ENCODE peak calls at places on chromosomes 1 and 21, in seven cellular contexts. P is Peyer's patch; H is heart left ventricle; Y is breast epithelium; A is CD8-positive, alpha-beta memory T cell; F is sigmoid colon; G is AG09309. M is an unnamed sample.

GRCh38 chr1:147545133-147545532 is 3.8 kb downstream of the BCL9 start:
- DNase-seq in Y (no peak), P (peak), F (no peak), H (no peak), G (peak), A (peak), M (peak)

GRCh38 chr1:1232801-1233566 is 947 bp downstream of the B3GALT6 start:
- DNase-seq in A (no peak), P (no peak), F (no peak), Y (no peak), G (no peak), H (no peak), M (no peak)

GRCh38 chr1:24643362-24644346 is 552 bp downstream of the SRRM1 start:
- DNase-seq in G (no peak), H (peak), A (no peak), P (no peak), F (no peak), Y (no peak), M (peak)

GRCh38 chr1:53107570-53108322 is 34.7 kb downstream of the SLC1A7 start:
- DNase-seq in F (no peak), P (no peak), G (peak), Y (no peak), A (no peak), H (no peak), M (peak)

GRCh38 chr1:66271216-66271903 is 262.6 kb upstream of the SGIP1 start:
- DNase-seq in A (no peak), G (peak), F (peak), Y (no peak), H (peak), P (peak), M (peak)

GRCh38 chr21:25298512-25299491 is 308.5 kb downstream of the MRPL39 start:
- DNase-seq in A (no peak), H (no peak), F (no peak), Y (no peak), P (no peak), G (no peak), M (no peak)

GRCh38 chr1:147726161-147726560 is 34.2 kb downstream of the GJA5 start:
- DNase-seq in G (no peak), H (no peak), A (no peak), P (no peak), F (no peak), Y (no peak), M (no peak)

GRCh38 chr1:57957576-57957975 is 533.7 kb upstream of the DAB1 start:
- DNase-seq in A (no peak), P (no peak), F (no peak), Y (no peak), G (no peak), H (no peak), M (no peak)

GRCh38 chr1:224378855-224379631 is 22.4 kb downstream of the CNIH4 start:
- DNase-seq in H (no peak), G (no peak), F (no peak), P (no peak), A (no peak), Y (no peak), M (no peak)

GRCh38 chr1:47644216-47644581 is 206.4 kb downstream of the FOXD2 start:
- DNase-seq in H (no peak), G (no peak), Y (no peak), P (no peak), F (peak), A (no peak), M (peak)

GRCh38 chr1:224256642-224257041 is 73.3 kb downstream of the NVL start:
- DNase-seq in Y (no peak), A (no peak), F (no peak), G (no peak), P (no peak), H (no peak), M (no peak)

GRCh38 chr1:20115916-20116315 is 3.4 kb downstream of the PLA2G2D start:
- DNase-seq in G (no peak), A (no peak), H (no peak), F (peak), P (no peak), Y (no peak), M (no peak)

GRCh38 chr1:160625725-160626498 is 20.9 kb downstream of the SLAMF1 start:
- DNase-seq in P (no peak), F (no peak), G (no peak), H (no peak), Y (no peak), A (no peak), M (no peak)

GRCh38 chr1:208179303-208179702 is 64.9 kb downstream of the PLXNA2 start:
- DNase-seq in P (no peak), G (no peak), H (no peak), Y (no peak), A (no peak), F (no peak), M (no peak)

GRCh38 chr1:94773931-94774422 is 46.2 kb upstream of the SLC44A3 start:
- DNase-seq in Y (no peak), P (no peak), A (no peak), H (no peak), G (no peak), F (no peak), M (no peak)

GRCh38 chr21:43193088-43193650 is 24.4 kb downstream of the CRYAA start:
- DNase-seq in G (no peak), A (no peak), P (no peak), F (no peak), Y (no peak), H (no peak), M (no peak)

GRCh38 chr21:15559612-15560011 is 170.2 kb upstream of the USP25 start:
- DNase-seq in F (no peak), Y (no peak), H (no peak), A (no peak), P (no peak), G (no peak), M (no peak)

GRCh38 chr1:119815361-119815760 is 4.1 kb upstream of the REG4 start:
- DNase-seq in P (no peak), Y (no peak), G (no peak), A (no peak), H (no peak), F (no peak), M (no peak)

GRCh38 chr1:29811727-29812396 is 575.5 kb downstream of the PTPRU start:
- DNase-seq in A (no peak), H (no peak), P (no peak), F (no peak), G (no peak), Y (no peak), M (no peak)

GRCh38 chr1:208201241-208201640 is 42.9 kb downstream of the PLXNA2 start:
- DNase-seq in H (no peak), F (no peak), P (no peak), Y (no peak), A (no peak), G (peak), M (peak)

GRCh38 chr1:180854456-180854855 is 58.2 kb upstream of the KIAA1614 start:
- DNase-seq in P (no peak), A (no peak), Y (no peak), G (no peak), F (no peak), H (no peak), M (no peak)

GRCh38 chr21:32884062-32884461 is 112.5 kb upstream of the PAXBP1 start:
- DNase-seq in H (no peak), G (no peak), Y (no peak), A (no peak), P (no peak), F (no peak), M (no peak)

GRCh38 chr1:37588939-37589338 is 6.8 kb downstream of the GNL2 start:
- DNase-seq in A (no peak), G (no peak), P (no peak), F (no peak), H (no peak), Y (no peak), M (no peak)

GRCh38 chr1:223212441-223212840 is 69.4 kb upstream of the TLR5 start:
- DNase-seq in P (no peak), H (no peak), Y (no peak), G (no peak), A (no peak), F (no peak), M (no peak)

GRCh38 chr1:14190508-14190907 is 408.0 kb upstream of the KAZN start:
- DNase-seq in G (no peak), A (no peak), Y (no peak), P (no peak), F (no peak), H (no peak), M (no peak)

GRCh38 chr1:85550784-85551516 is 29.6 kb upstream of the CCN1 start:
- DNase-seq in P (no peak), H (no peak), G (peak), A (no peak), F (no peak), Y (no peak), M (peak)

GRCh38 chr1:4053774-4054173 is 153.7 kb upstream of the C1orf174 start:
- DNase-seq in A (no peak), H (no peak), F (no peak), G (no peak), Y (no peak), P (no peak), M (no peak)

GRCh38 chr1:1170215-1170890 is 3.3 kb upstream of the TTLL10 start:
- DNase-seq in A (no peak), P (no peak), Y (no peak), G (no peak), F (no peak), H (peak), M (no peak)

GRCh38 chr1:56452027-56453011 is 127.0 kb downstream of the PLPP3 start:
- DNase-seq in P (no peak), A (no peak), F (peak), H (no peak), G (no peak), Y (no peak), M (no peak)

GRCh38 chr1:1073743-1074587 is at the start of gene RNF223:
- DNase-seq in A (no peak), F (no peak), G (no peak), H (peak), Y (peak), P (no peak), M (no peak)

GRCh38 chr1:175193339-175193950 is 869 bp upstream of the KIAA0040 start:
- DNase-seq in A (no peak), Y (no peak), F (no peak), H (no peak), P (peak), G (no peak), M (no peak)

GRCh38 chr1:246261641-246262040 is 245.4 kb downstream of the SMYD3 start:
- DNase-seq in H (no peak), F (no peak), P (no peak), A (no peak), Y (no peak), G (no peak), M (peak)

GRCh38 chr1:87358219-87358618 is 29.5 kb downstream of the LMO4 start:
- DNase-seq in F (no peak), G (no peak), A (no peak), Y (no peak), H (no peak), P (no peak), M (no peak)

GRCh38 chr1:29779146-29779545 is 542.8 kb downstream of the PTPRU start:
- DNase-seq in H (no peak), P (no peak), G (no peak), A (no peak), F (no peak), Y (no peak), M (no peak)

GRCh38 chr1:174217787-174218574 is 58.7 kb downstream of the RABGAP1L start:
- DNase-seq in F (no peak), G (no peak), P (no peak), Y (no peak), H (no peak), A (peak), M (peak)

DNA sequence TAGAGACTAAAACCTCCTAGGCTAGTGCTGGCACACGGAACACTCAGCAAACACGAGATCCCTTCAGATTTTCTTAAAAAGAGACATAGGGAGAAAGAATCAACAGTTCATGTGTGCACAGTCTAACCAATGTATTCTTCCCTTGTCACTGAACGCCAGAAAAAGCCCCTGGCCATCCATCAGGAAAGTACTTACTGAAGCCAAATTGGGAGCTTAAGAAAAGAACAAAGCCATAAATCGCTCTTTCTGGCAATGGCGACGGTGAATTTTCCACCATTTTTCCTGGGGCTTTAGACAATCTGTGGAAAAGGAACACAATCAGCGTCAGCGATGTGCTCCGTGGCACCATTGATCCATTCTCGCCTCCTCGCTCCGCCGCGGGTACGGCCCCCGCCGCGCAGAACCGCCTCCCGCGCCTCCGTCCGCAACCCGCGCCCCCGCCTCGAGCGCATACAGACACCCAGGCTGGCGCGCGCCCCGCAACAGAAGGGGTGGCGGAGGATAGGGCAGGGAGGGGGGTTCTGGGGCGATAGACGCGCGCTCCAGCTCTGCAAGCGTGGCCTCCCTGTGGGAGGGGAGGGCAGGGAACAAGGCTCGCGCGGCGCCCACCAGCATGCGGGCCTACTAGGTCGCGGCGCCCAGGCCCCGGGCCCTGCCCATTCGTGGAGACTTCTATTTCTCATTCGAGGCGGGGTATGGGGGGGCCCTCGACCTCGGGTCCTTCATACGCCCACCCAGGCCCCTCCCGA is 458 bp downstream of the PIGP start:
- DNase-seq in F (peak), Y (peak), G (peak), A (no peak), P (peak), H (peak), M (peak)
- H3K4me3 ChIP-seq in F (peak), Y (peak), G (peak), A (peak), P (peak), H (peak), M (peak)

GRCh38 chr1:198633675-198634121 is 5.1 kb upstream of the PTPRC start:
- DNase-seq in A (no peak), G (no peak), P (peak), Y (no peak), F (no peak), H (peak), M (no peak)
- H3K4me3 ChIP-seq in A (peak), G (no peak), P (no peak), Y (no peak), F (no peak), H (no peak), M (no peak)

GRCh38 chr1:231937013-231937754 is 310.6 kb downstream of the DISC1 start:
- DNase-seq in F (peak), H (peak), P (no peak), Y (no peak), A (no peak), G (no peak), M (no peak)

GRCh38 chr1:231933711-231934626 is 307.4 kb downstream of the DISC1 start:
- DNase-seq in P (no peak), Y (no peak), G (no peak), H (no peak), A (no peak), F (no peak), M (no peak)

GRCh38 chr1:231931846-231932454 is 305.4 kb downstream of the DISC1 start:
- DNase-seq in H (no peak), A (no peak), G (no peak), F (no peak), P (no peak), Y (no peak), M (no peak)

GRCh38 chr1:231935856-231936255 is 309.3 kb downstream of the DISC1 start:
- DNase-seq in A (no peak), F (no peak), Y (no peak), P (no peak), G (no peak), H (no peak), M (no peak)

GRCh38 chr1:231934797-231935196 is 308.2 kb downstream of the DISC1 start:
- DNase-seq in P (no peak), H (no peak), G (no peak), A (no peak), Y (no peak), F (no peak), M (peak)
- H3K4me3 ChIP-seq in P (no peak), H (no peak), G (no peak), A (no peak), Y (no peak), F (no peak), M (no peak)

GRCh38 chr1:32755810-32756159 is 53.2 kb upstream of the SYNC start:
- DNase-seq in A (no peak), H (no peak), Y (no peak), F (no peak), P (no peak), G (no peak), M (no peak)
- H3K4me3 ChIP-seq in A (no peak), H (no peak), Y (peak), F (no peak), P (no peak), G (no peak), M (no peak)

DNA sequence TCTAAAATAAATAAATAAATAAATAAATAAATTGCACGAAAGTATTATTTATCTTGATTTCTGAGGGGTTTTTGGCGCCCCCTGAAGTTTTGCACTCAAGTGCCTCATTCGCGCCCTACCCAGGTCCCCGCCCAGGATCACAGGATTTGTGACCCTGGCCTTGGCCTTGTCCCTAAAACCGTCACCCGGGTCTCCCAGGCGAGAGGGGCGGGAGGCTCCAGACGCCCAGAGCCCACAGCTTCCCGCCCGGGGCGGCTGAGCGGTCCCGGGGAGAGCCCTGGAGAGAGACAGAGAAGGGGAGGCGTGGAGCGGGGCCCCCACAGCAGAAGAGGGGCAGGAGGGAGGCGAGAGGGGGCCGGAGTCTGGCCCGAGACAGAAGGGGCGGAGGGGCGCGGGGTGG is 91.8 kb upstream of the CASZ1 start:
- DNase-seq in P (no peak), Y (no peak), G (no peak), H (no peak), F (no peak), A (no peak), M (no peak)
- H3K4me3 ChIP-seq in P (peak), Y (no peak), G (no peak), H (no peak), F (no peak), A (no peak), M (no peak)

DNA sequence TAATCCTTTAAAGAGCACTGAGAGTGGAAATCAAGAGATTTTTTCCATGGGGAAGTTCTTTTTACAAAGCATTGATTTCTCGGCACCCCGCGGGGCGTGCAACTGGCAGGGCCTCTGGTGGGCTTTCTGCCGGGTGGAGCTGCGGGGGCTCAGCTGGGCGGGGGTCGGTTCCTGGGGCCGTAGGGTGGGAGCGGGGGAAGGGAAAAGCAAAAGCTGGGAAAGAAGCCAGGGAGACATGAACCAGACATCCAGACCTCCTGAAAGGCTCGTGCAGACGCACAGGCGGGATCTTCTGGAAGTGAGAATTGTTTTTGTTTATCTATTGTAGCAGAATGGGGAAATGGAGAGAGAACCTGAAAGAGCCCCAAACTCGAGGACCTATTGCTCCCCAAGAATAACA is 235.2 kb downstream of the FAM72C start:
- DNase-seq in F (no peak), G (no peak), Y (no peak), A (no peak), P (no peak), H (no peak), M (no peak)
- H3K4me3 ChIP-seq in F (no peak), G (no peak), Y (peak), A (no peak), P (no peak), H (no peak), M (peak)

M was measured in adipocyte.